ENCODE peak calls at places on chromosomes 7 and 10, in nine cellular contexts. I is GM23338, K is stomach, B is neuronal stem cell, D is aorta, Y is esophagus muscularis mucosa, P is cardiac muscle cell, L is IMR-90, S is testis. M is an unnamed sample.

GRCh38 chr10:3873728-3874461 is 88.9 kb upstream of the KLF6 start:
- DNase-seq in I (peak; percentile 90), K (no peak), B (peak; percentile 20), D (no peak), Y (no peak), P (peak; percentile 81), L (peak; percentile 80), S (no peak), M (no peak)

GRCh38 chr7:25216837-25217236 is 11.4 kb downstream of the NPVF start:
- DNase-seq in I (peak; percentile 72), K (no peak), B (peak; percentile 38), D (no peak), Y (no peak), P (peak; percentile 73), L (peak; percentile 38), S (no peak), M (no peak)

GRCh38 chr7:150732786-150733733 is 4.2 kb upstream of the GIMAP5 start:
- DNase-seq in I (no peak), K (no peak), B (no peak), D (no peak), Y (peak; percentile 62), P (no peak), L (no peak), S (no peak), M (no peak)

GRCh38 chr7:81499262-81500116 is 270.4 kb downstream of the HGF start:
- DNase-seq in I (peak; percentile 87), K (no peak), B (peak; percentile 64), D (no peak), Y (no peak), P (peak; percentile 94), L (peak; percentile 89), S (peak; percentile 43), M (peak; percentile 77)

GRCh38 chr7:130009848-130010688 is 41.1 kb downstream of the ZC3HC1 start:
- DNase-seq in I (no peak), K (peak; percentile 31), B (no peak), D (peak; percentile 57), Y (no peak), P (peak; percentile 79), L (peak; percentile 89), S (no peak), M (peak; percentile 90)

GRCh38 chr7:104206841-104207240 is 972 bp downstream of the ORC5 start:
- DNase-seq in I (no peak), K (no peak), B (no peak), D (no peak), Y (no peak), P (no peak), L (no peak), S (no peak), M (no peak)

GRCh38 chr7:22557167-22557566 is 57.2 kb upstream of the STEAP1B start:
- DNase-seq in I (no peak), K (no peak), B (no peak), D (no peak), Y (no peak), P (no peak), L (no peak), S (no peak), M (no peak)

GRCh38 chr7:114533151-114533550 is 118.5 kb downstream of the FOXP2 start:
- DNase-seq in I (peak; percentile 11), K (no peak), B (no peak), D (no peak), Y (no peak), P (no peak), L (no peak), S (no peak), M (no peak)

GRCh38 chr7:135644154-135644553 is 18.2 kb upstream of the STMP1 start:
- DNase-seq in I (no peak), K (no peak), B (no peak), D (no peak), Y (no peak), P (peak; percentile 29), L (peak; percentile 12), S (no peak), M (no peak)

GRCh38 chr10:73898730-73899400 is 12.1 kb upstream of the PLAU start:
- DNase-seq in I (no peak), K (no peak), B (no peak), D (no peak), Y (no peak), P (no peak), L (peak; percentile 83), S (no peak), M (no peak)

GRCh38 chr10:11447571-11447970 is 163.9 kb downstream of the USP6NL start:
- DNase-seq in I (no peak), K (peak; percentile 34), B (no peak), D (no peak), Y (no peak), P (no peak), L (no peak), S (no peak), M (no peak)

GRCh38 chr10:80136134-80136571 is 3.6 kb downstream of the PLAC9 start:
- DNase-seq in I (peak; percentile 34), K (peak; percentile 43), B (no peak), D (peak; percentile 94), Y (no peak), P (peak; percentile 96), L (peak; percentile 88), S (peak; percentile 75), M (peak; percentile 75)

GRCh38 chr10:86856156-86856555 is 99.7 kb downstream of the BMPR1A start:
- DNase-seq in I (no peak), K (no peak), B (no peak), D (no peak), Y (no peak), P (no peak), L (no peak), S (no peak), M (no peak)

GRCh38 chr10:86851329-86852207 is 95.1 kb downstream of the BMPR1A start:
- DNase-seq in I (no peak), K (no peak), B (no peak), D (no peak), Y (no peak), P (peak; percentile 78), L (peak; percentile 92), S (peak; percentile 62), M (no peak)

GRCh38 chr10:86857097-86857825 is 100.2 kb downstream of the MMRN2 start:
- DNase-seq in I (peak; percentile 70), K (no peak), B (no peak), D (no peak), Y (no peak), P (peak; percentile 65), L (peak; percentile 88), S (no peak), M (peak; percentile 69)

GRCh38 chr10:86850481-86850880 is 94.1 kb downstream of the BMPR1A start:
- DNase-seq in I (no peak), K (no peak), B (no peak), D (no peak), Y (no peak), P (no peak), L (no peak), S (no peak), M (no peak)

GRCh38 chr10:86855503-86855902 is 99.1 kb downstream of the BMPR1A start:
- DNase-seq in I (no peak), K (no peak), B (no peak), D (no peak), Y (no peak), P (no peak), L (no peak), S (no peak), M (no peak)
- H3K36me3 ChIP-seq in I (no peaks in the 10 kb centered on the region), K (no peaks in the 10 kb centered on the region), B (peaks cover 64% of the 10 kb centered on the region), D (no peaks in the 10 kb centered on the region), Y (no peaks in the 10 kb centered on the region), P (peaks cover 4% of the 10 kb centered on the region), L (no peaks in the 10 kb centered on the region), S (no peaks in the 10 kb centered on the region), M (peaks cover 4% of the 10 kb centered on the region)

DNA sequence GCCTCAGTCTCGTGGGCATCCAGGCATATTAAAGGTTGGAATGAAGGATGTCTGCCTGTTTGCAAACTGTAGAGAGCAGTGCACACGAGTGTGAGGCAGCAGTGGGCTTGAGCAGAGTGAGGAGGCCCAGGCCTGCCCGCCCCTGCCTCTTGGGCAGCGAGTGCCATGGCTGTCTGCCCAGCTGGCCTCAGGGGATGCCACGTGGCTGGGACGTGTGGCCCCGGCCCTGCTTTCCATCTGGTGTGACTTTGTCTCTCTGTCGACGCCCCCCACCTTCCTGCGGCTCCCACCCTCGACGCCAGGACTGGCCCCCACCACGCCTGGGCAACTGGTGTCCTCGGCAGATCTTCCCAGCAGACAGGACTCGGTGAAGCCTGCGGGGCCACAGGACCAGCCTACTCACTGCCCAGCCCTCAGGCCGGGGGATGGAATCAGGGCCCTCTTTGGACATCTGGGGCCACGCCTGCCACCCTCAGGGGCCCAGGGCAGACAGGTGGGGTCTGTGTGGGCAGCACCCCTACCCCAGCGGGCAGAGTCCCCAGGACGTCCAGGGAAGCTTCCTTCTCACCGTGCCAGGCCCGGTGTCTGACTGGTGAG is 55.1 kb downstream of the UNCX start:
- DNase-seq in I (no peak), K (no peak), B (no peak), D (peak; percentile 36), Y (no peak), P (no peak), L (no peak), S (no peak), M (no peak)
- H3K4me3 ChIP-seq in I (no peak overlapping the region), K (no peak overlapping the region), B (no peak overlapping the region), D (no peak overlapping the region), Y (no peak overlapping the region), P (no peak overlapping the region), L (no peak overlapping the region), S (no peak overlapping the region), M (no peak overlapping the region)

GRCh38 chr7:50682573-50682972 is 100.1 kb downstream of the GRB10 start:
- DNase-seq in I (no peak), K (no peak), B (no peak), D (no peak), Y (no peak), P (no peak), L (no peak), S (no peak), M (no peak)
- H3K4me1 ChIP-seq in I (peaks cover 30% of the 10 kb centered on the region), K (peaks cover 75% of the 10 kb centered on the region), B (no peaks in the 10 kb centered on the region), D (peaks cover 3% of the 10 kb centered on the region), Y (peaks cover 75% of the 10 kb centered on the region), P (no peaks in the 10 kb centered on the region), L (peaks cover 3% of the 10 kb centered on the region), S (no peaks in the 10 kb centered on the region), M (no peaks in the 10 kb centered on the region)

GRCh38 chr10:28544058-28544457 is 11.1 kb downstream of the WAC start:
- DNase-seq in I (no peak), K (no peak), B (no peak), D (no peak), Y (no peak), P (no peak), L (no peak), S (no peak), M (no peak)
- H3K36me3 ChIP-seq in I (peaks cover 45% of the 10 kb centered on the region), K (peaks cover 17% of the 10 kb centered on the region), B (peaks cover 100% of the 10 kb centered on the region), D (no peaks in the 10 kb centered on the region), Y (peaks cover 52% of the 10 kb centered on the region), P (peaks cover 56% of the 10 kb centered on the region), L (peaks cover 42% of the 10 kb centered on the region), S (peaks cover 4% of the 10 kb centered on the region), M (peaks cover 84% of the 10 kb centered on the region)

GRCh38 chr7:1717903-1718676 is 48.0 kb downstream of the ELFN1 start:
- DNase-seq in I (no peak), K (no peak), B (no peak), D (no peak), Y (no peak), P (no peak), L (no peak), S (no peak), M (no peak)
- H3K4me3 ChIP-seq in I (no peak overlapping the region), K (no peak overlapping the region), B (no peak overlapping the region), D (no peak overlapping the region), Y (no peak overlapping the region), P (no peak overlapping the region), L (no peak overlapping the region), S (no peak overlapping the region), M (no peak overlapping the region)